ENCODE peak calls at places on chromosome 6, in five cellular contexts. E is CD8-positive, alpha-beta memory T cell; H is adrenal gland; Z is brain microvascular endothelial cell; B is body of pancreas. P is an unnamed sample.

GRCh38 chr6:15461127-15461944 is 201.5 kb downstream of the DTNBP1 start:
- DNase-seq in E (no peak), H (no peak), Z (no peak), B (no peak), P (no peak)

GRCh38 chr6:162343196-162343901 is 384.2 kb downstream of the PRKN start:
- DNase-seq in E (no peak), H (no peak), Z (no peak), B (no peak), P (no peak)

GRCh38 chr6:25670208-25670607 is 18.2 kb downstream of the SCGN start:
- DNase-seq in E (no peak), H (no peak), Z (no peak), B (no peak), P (no peak)

GRCh38 chr6:111651185-111652034 is 45.7 kb upstream of the TRAF3IP2 start:
- DNase-seq in E (no peak), H (no peak), Z (no peak), B (no peak), P (no peak)

GRCh38 chr6:144493035-144493910 is 208.1 kb downstream of the UTRN start:
- DNase-seq in E (no peak), H (no peak), Z (no peak), B (peak), P (no peak)

GRCh38 chr6:14873781-14874446 is 372.0 kb upstream of the JARID2 start:
- DNase-seq in E (no peak), H (no peak), Z (no peak), B (no peak), P (no peak)

GRCh38 chr6:56909115-56909907 is 45.6 kb upstream of the BEND6 start:
- DNase-seq in E (no peak), H (no peak), Z (no peak), B (no peak), P (no peak)

GRCh38 chr6:157274471-157275226 is 48.7 kb downstream of the TMEM242 start:
- DNase-seq in E (peak), H (peak), Z (peak), B (peak), P (peak)

GRCh38 chr6:16849280-16850210 is 88.3 kb upstream of the ATXN1 start:
- DNase-seq in E (no peak), H (peak), Z (peak), B (no peak), P (no peak)

GRCh38 chr6:41190791-41191190 is 10.2 kb downstream of the TREML2 start:
- DNase-seq in E (no peak), H (no peak), Z (no peak), B (no peak), P (no peak)

GRCh38 chr6:165060636-165061190 is 248.7 kb downstream of the C6orf118 start:
- DNase-seq in E (no peak), H (no peak), Z (no peak), B (no peak), P (no peak)

DNA sequence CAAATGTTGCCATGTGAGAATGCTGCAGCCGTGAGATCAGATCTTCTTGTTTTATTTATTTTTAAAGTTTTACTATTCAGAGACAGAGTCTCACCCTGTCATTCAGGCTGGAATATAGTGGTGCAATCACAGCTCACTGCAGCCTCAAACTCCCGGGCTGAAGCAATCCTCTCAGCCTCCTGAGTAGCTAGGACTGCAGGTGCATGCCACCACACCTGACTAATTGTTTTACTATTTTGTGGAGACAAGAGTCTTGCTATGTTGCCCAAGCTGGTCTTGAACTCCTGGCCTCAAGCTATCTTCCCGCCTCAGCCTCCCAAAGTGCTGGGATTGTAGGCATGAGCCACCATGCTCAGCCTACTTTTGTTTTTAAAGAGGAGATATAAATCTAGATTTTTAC is 22.5 kb upstream of the SSR1 start:
- DNase-seq in E (no peak), H (no peak), Z (no peak), B (no peak), P (no peak)
- H3K27ac ChIP-seq in E (no peak), H (no peak), Z (no peak), B (no peak), P (no peak)

GRCh38 chr6:167846997-167847606 is 20.4 kb downstream of the AFDN start:
- DNase-seq in E (no peak), H (no peak), Z (no peak), B (no peak), P (no peak)
- H3K27ac ChIP-seq in E (no peak), H (no peak), Z (no peak), B (peak), P (no peak)

DNA sequence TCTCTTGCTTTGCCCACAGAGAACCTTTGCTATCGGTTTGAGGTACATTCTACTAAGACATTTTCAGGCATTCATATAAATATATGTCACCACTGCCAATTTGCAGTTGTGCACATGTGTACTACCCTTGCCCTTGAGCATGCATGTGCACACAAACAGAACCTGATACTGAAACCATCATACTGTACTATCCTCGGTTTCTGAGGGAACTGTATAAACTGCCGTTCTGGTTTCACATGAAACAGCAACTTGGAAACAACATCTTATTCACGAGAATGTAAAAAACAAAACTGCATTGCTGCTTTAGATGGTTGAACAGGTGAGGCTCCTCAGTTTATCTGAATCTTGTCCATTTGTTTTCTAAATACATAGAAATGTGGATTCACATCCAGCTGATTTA is 151.2 kb upstream of the TMEM170B start:
- DNase-seq in E (no peak), H (no peak), Z (no peak), B (no peak), P (no peak)
- H3K27ac ChIP-seq in E (no peak), H (no peak), Z (no peak), B (no peak), P (no peak)

GRCh38 chr6:2775003-2775402 is 9.8 kb downstream of the WRNIP1 start:
- DNase-seq in E (no peak), H (no peak), Z (no peak), B (no peak), P (no peak)
- H3K27ac ChIP-seq in E (no peak), H (no peak), Z (no peak), B (no peak), P (no peak)